ENCODE peak calls at places on chromosomes 3 and 15, in ten cellular contexts. C is thyroid gland, A is HCT116, U is PC-3, D is neuronal stem cell, O is dorsolateral prefrontal cortex, W is brain microvascular endothelial cell, P is cardiac muscle cell, T is aorta, J is spleen. K is an unnamed sample.

GRCh38 chr15:49238342-49238741 is 68.3 kb downstream of the GALK2 start:
- DNase-seq in A (no peak), P (peak; percentile 35), D (no peak), O (no peak), J (no peak), C (no peak), W (no peak), T (no peak), U (no peak), K (no peak)

GRCh38 chr3:187183210-187183862 is 13.9 kb upstream of the RTP1 start:
- DNase-seq in T (no peak), O (no peak), U (no peak), W (no peak), D (no peak), A (no peak), P (no peak), J (no peak), C (no peak), K (no peak)

GRCh38 chr3:163382183-163382582 is 1696.1 kb downstream of the SI start:
- DNase-seq in J (no peak), U (no peak), C (no peak), O (no peak), P (no peak), T (no peak), W (no peak), D (no peak), A (no peak), K (no peak)

GRCh38 chr3:50585919-50586762 is 16.8 kb downstream of the HEMK1 start:
- DNase-seq in J (no peak), A (no peak), P (no peak), T (no peak), O (no peak), W (no peak), U (no peak), C (no peak), D (no peak), K (no peak)

GRCh38 chr3:145522893-145523651 is 637.9 kb downstream of the PLOD2 start:
- DNase-seq in A (no peak), T (no peak), P (no peak), W (no peak), C (no peak), O (no peak), J (no peak), U (no peak), D (no peak), K (no peak)

GRCh38 chr3:50529996-50530706 is 26.7 kb upstream of the CACNA2D2 start:
- DNase-seq in C (no peak), D (no peak), U (no peak), J (no peak), W (no peak), T (no peak), P (no peak), A (no peak), O (no peak), K (no peak)

GRCh38 chr15:60568301-60568742 is 89.4 kb upstream of the ICE2 start:
- DNase-seq in U (no peak), P (no peak), D (no peak), T (no peak), C (no peak), J (no peak), A (no peak), O (no peak), W (no peak), K (no peak)

GRCh38 chr15:47991376-47991775 is 129.4 kb upstream of the SLC24A5 start:
- DNase-seq in O (no peak), W (peak; percentile 39), P (no peak), J (no peak), A (no peak), T (no peak), C (no peak), U (no peak), D (no peak), K (no peak)

GRCh38 chr3:50912746-50913145 is 238.0 kb downstream of the DOCK3 start:
- DNase-seq in J (no peak), D (no peak), C (peak; percentile 7), T (no peak), O (no peak), W (no peak), U (no peak), A (no peak), P (no peak), K (no peak)

GRCh38 chr3:197408177-197408957 is 110.0 kb upstream of the DLG1 start:
- DNase-seq in U (peak; percentile 28), A (no peak), T (no peak), J (peak; percentile 36), C (no peak), D (no peak), P (peak; percentile 20), W (peak; percentile 39), O (no peak), K (no peak)

GRCh38 chr15:89845305-89845893 is 30.7 kb upstream of the ANPEP start:
- DNase-seq in O (no peak), A (peak; percentile 76), T (no peak), P (no peak), D (no peak), C (no peak), J (no peak), W (peak; percentile 86), U (peak; percentile 96), K (no peak)

GRCh38 chr3:17481116-17481515 is 261.3 kb downstream of the TBC1D5 start:
- DNase-seq in A (no peak), J (no peak), T (no peak), U (no peak), D (no peak), W (no peak), C (peak; percentile 94), O (no peak), P (no peak), K (no peak)

DNA sequence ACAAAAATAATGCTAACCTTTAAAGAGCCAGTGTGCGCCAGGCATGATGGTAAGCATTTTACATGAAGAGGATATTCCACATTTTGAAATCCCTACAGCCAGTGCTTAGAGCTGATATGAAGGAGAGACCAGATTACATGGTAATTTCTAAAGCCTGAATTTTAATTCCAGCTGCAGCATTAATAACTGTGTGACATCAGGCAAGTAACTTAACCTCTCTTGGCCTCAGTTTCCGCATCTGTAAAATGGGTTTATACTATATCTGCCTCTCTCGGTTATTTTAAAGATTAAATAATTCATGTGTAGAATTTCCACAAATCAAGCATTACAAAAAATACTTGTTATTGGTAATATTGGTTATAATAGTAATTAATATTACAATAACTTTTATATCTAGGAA is 165.4 kb downstream of the UACA start:
- DNase-seq in A (no peak), W (no peak), C (no peak), J (no peak), P (no peak), T (no peak), O (no peak), D (no peak), U (no peak), K (no peak)
- H3K27ac ChIP-seq in A (no peak overlapping the region), W (no peak overlapping the region), C (no peak overlapping the region), J (no peak overlapping the region), P (no peak overlapping the region), T (no peak overlapping the region), O (no peak overlapping the region), D (no peak overlapping the region), U (no peak overlapping the region), K (no peak overlapping the region)

GRCh38 chr3:10469406-10470119 is 35.8 kb downstream of the ATP2B2 start:
- DNase-seq in J (peak; percentile 32), C (no peak), W (no peak), A (no peak), P (peak; percentile 33), D (no peak), O (no peak), U (no peak), T (no peak), K (no peak)
- H3K4me3 ChIP-seq in J (no peak overlapping the region), C (no peak overlapping the region), W (no peak overlapping the region), A (no peak overlapping the region), P (no peak overlapping the region), D (no peak overlapping the region), O (no peak overlapping the region), U (no peak overlapping the region), T (no peak overlapping the region), K (no peak overlapping the region)

DNA sequence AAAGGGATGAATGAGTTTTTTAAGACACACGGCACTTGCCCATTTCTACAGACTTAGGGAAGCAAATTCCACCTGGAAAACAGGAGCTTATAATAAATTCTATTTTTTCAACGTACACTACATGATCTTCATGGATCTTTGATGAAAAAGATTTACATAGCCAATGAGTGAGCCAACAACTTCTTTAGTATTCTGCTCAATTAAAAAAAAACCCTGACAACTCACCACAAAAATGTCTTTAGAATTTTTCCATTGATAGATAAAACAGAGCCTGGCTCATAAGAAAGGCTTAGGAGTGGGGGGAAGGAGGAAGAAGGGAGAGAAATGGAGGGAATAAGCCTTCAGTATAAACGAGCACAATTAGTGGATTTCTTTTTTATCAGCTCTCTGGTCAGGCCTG is 126.7 kb downstream of the ATP10A start:
- DNase-seq in W (no peak), O (no peak), D (no peak), T (no peak), C (no peak), U (no peak), A (no peak), J (no peak), P (no peak), K (no peak)
- H3K27ac ChIP-seq in W (no peak overlapping the region), O (peak overlapping the region; percentile 71), D (no peak overlapping the region), T (no peak overlapping the region), C (no peak overlapping the region), U (no peak overlapping the region), A (no peak overlapping the region), J (no peak overlapping the region), P (no peak overlapping the region), K (peak overlapping the region; percentile 42)

DNA sequence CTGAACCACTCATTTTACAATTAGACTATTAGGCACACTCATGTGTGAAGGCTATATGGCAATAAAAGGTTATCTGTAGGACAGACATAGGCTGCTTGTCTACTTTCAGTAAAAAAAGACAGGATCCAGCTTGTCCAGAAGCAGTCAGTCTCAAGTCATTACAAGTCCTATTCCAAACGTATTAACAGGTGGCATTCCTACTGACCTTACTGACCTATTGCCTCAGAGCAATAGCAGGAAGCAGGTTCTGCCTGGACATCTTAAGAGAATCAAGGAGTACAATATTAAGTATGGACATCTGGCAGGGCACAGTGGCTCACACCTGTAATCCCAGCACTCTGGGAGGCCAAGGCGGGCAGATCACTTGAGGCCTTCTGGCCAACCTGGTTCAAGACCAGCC is 7.0 kb downstream of the CMTM6 start:
- DNase-seq in U (no peak), P (no peak), A (no peak), D (no peak), T (no peak), C (no peak), J (no peak), O (no peak), W (no peak), K (no peak)
- H3K4me3 ChIP-seq in U (no peak overlapping the region), P (no peak overlapping the region), A (no peak overlapping the region), D (no peak overlapping the region), T (no peak overlapping the region), C (no peak overlapping the region), J (no peak overlapping the region), O (no peak overlapping the region), W (no peak overlapping the region), K (no peak overlapping the region)

GRCh38 chr3:142578309-142579223 is at the start of gene ATR:
- DNase-seq in J (peak; percentile 99), P (peak; percentile 97), T (peak; percentile 99), W (peak; percentile 97), O (peak; percentile 95), D (peak; percentile 88), C (peak; percentile 98), A (peak; percentile 84), U (peak; percentile 92), K (peak; percentile 97)
- H3K27ac ChIP-seq in J (peak within 1 kb of the TSS; percentile 92), P (peak within 1 kb of the TSS; percentile 90), T (peak within 1 kb of the TSS; percentile 93), W (peak within 1 kb of the TSS; percentile 89), O (peak within 1 kb of the TSS; percentile 80), D (peak within 1 kb of the TSS; percentile 32), C (peak within 1 kb of the TSS; percentile 82), A (peak within 1 kb of the TSS; percentile 70), U (peak within 1 kb of the TSS; percentile 70), K (peak within 1 kb of the TSS; percentile 95)